ENCODE peak calls at places on chromosomes 6 and 20, in seven cellular contexts. R, K, Z, B, H, G and L are unnamed samples. For H3K27me3, the result is how much of the 10 kb centered on the place peaks cover.

GRCh38 chr6:24775520-24776058 is 852 bp downstream of the GMNN start:
- DNase-seq in R (no peak), K (no peak), Z (peak), B (no peak), H (no peak), G (peak), L (peak)

GRCh38 chr6:105251689-105252088 is 71.9 kb upstream of the POPDC3 start:
- DNase-seq in R (no peak), K (no peak), Z (no peak), B (no peak), H (no peak), G (no peak), L (peak)

GRCh38 chr6:53239526-53239925 is 90.9 kb upstream of the GCM1 start:
- DNase-seq in R (no peak), K (no peak), Z (no peak), B (no peak), H (no peak), G (no peak), L (no peak)

GRCh38 chr20:35004749-35005462 is 49.2 kb downstream of the MYH7B start:
- DNase-seq in R (no peak), K (no peak), Z (no peak), B (no peak), H (no peak), G (no peak), L (no peak)

GRCh38 chr6:158344534-158344933 is 32.3 kb downstream of the TULP4 start:
- DNase-seq in R (no peak), K (no peak), Z (no peak), B (no peak), H (no peak), G (no peak), L (no peak)

GRCh38 chr6:108541843-108542795 is 18.6 kb upstream of the FOXO3 start:
- DNase-seq in R (peak), K (peak), Z (peak), B (peak), H (peak), G (peak), L (peak)

GRCh38 chr20:34943808-34944568 is 11.6 kb downstream of the GSS start:
- DNase-seq in R (no peak), K (no peak), Z (peak), B (no peak), H (no peak), G (no peak), L (no peak)

GRCh38 chr6:30830438-30830837 is 53.9 kb upstream of the DDR1 start:
- DNase-seq in R (no peak), K (no peak), Z (no peak), B (no peak), H (no peak), G (no peak), L (no peak)

GRCh38 chr6:36329798-36330291 is 6.8 kb downstream of the BNIP5 start:
- DNase-seq in R (peak), K (peak), Z (no peak), B (no peak), H (peak), G (no peak), L (no peak)

GRCh38 chr6:140078552-140079126 is 704.2 kb upstream of the CITED2 start:
- DNase-seq in R (no peak), K (no peak), Z (peak), B (no peak), H (no peak), G (no peak), L (peak)

GRCh38 chr20:1489764-1490436 is 1.3 kb downstream of the SIRPB2 start:
- DNase-seq in R (no peak), K (no peak), Z (no peak), B (no peak), H (no peak), G (peak), L (no peak)

GRCh38 chr6:155240905-155241600 is 22.8 kb upstream of the CLDN20 start:
- DNase-seq in R (no peak), K (no peak), Z (no peak), B (no peak), H (no peak), G (no peak), L (no peak)

GRCh38 chr6:42694586-42694985 is 27.8 kb downstream of the PRPH2 start:
- DNase-seq in R (no peak), K (no peak), Z (peak), B (no peak), H (no peak), G (no peak), L (no peak)

GRCh38 chr6:132506869-132507813 is 5.8 kb downstream of the STX7 start:
- DNase-seq in R (no peak), K (no peak), Z (no peak), B (no peak), H (no peak), G (no peak), L (no peak)

GRCh38 chr6:130980310-130981032 is 82.6 kb downstream of the EPB41L2 start:
- DNase-seq in R (no peak), K (no peak), Z (no peak), B (no peak), H (no peak), G (no peak), L (no peak)

GRCh38 chr6:159969204-159969912 is 476 bp downstream of the IGF2R start:
- DNase-seq in R (peak), K (no peak), Z (peak), B (peak), H (peak), G (no peak), L (no peak)

GRCh38 chr20:10239954-10240353 is 21.3 kb downstream of the SNAP25 start:
- DNase-seq in R (no peak), K (no peak), Z (peak), B (no peak), H (no peak), G (no peak), L (peak)

GRCh38 chr6:118391086-118391485 is 157.0 kb upstream of the PLN start:
- DNase-seq in R (no peak), K (no peak), Z (peak), B (no peak), H (no peak), G (no peak), L (no peak)

GRCh38 chr6:121439456-121440250 is 4.2 kb downstream of the GJA1 start:
- DNase-seq in R (peak), K (no peak), Z (no peak), B (no peak), H (no peak), G (no peak), L (peak)

GRCh38 chr6:119158057-119158848 is 79.8 kb upstream of the FAM184A start:
- DNase-seq in R (no peak), K (no peak), Z (peak), B (no peak), H (no peak), G (no peak), L (peak)

GRCh38 chr6:79608334-79609224 is 22.6 kb upstream of the SH3BGRL2 start:
- DNase-seq in R (no peak), K (no peak), Z (no peak), B (no peak), H (no peak), G (no peak), L (no peak)

GRCh38 chr6:112037783-112038216 is 16.1 kb upstream of the CCN6 start:
- DNase-seq in R (peak), K (no peak), Z (peak), B (no peak), H (no peak), G (peak), L (peak)

GRCh38 chr6:92281571-92282076 is 1137.7 kb downstream of the EPHA7 start:
- DNase-seq in R (no peak), K (no peak), Z (no peak), B (no peak), H (no peak), G (no peak), L (no peak)

GRCh38 chr6:26284537-26285142 is 80.4 kb upstream of the BTN3A2 start:
- DNase-seq in R (peak), K (peak), Z (peak), B (no peak), H (peak), G (peak), L (peak)

GRCh38 chr6:148382856-148383255 is 40.2 kb downstream of the SASH1 start:
- DNase-seq in R (no peak), K (no peak), Z (peak), B (no peak), H (no peak), G (peak), L (no peak)

GRCh38 chr6:149887343-149887742 is 10.6 kb downstream of the RAET1E start:
- DNase-seq in R (no peak), K (no peak), Z (peak), B (no peak), H (no peak), G (peak), L (peak)

GRCh38 chr6:25006565-25007001 is 70.8 kb upstream of the RIPOR2 start:
- DNase-seq in R (no peak), K (no peak), Z (no peak), B (no peak), H (no peak), G (peak), L (peak)

GRCh38 chr20:33666293-33667244 is at the start of gene ACTL10:
- DNase-seq in R (peak), K (peak), Z (peak), B (peak), H (peak), G (peak), L (no peak)

GRCh38 chr6:64683682-64684081 is 1023.3 kb downstream of the EYS start:
- DNase-seq in R (peak), K (peak), Z (peak), B (peak), H (no peak), G (no peak), L (peak)

GRCh38 chr6:134984821-134985220 is 34.9 kb upstream of the ALDH8A1 start:
- DNase-seq in R (no peak), K (no peak), Z (peak), B (no peak), H (no peak), G (no peak), L (peak)

GRCh38 chr6:70103798-70104197 is 199.1 kb downstream of the COL9A1 start:
- DNase-seq in R (no peak), K (no peak), Z (no peak), B (no peak), H (no peak), G (no peak), L (no peak)
- H2BK5ac ChIP-seq in R (no peak), K (no peak), Z (no peak), B (no peak), H (no peak), G (no peak), L (no peak)

GRCh38 chr6:90297124-90297865 is 652 bp upstream of the BACH2 start:
- DNase-seq in R (no peak), K (peak), Z (no peak), B (peak), H (no peak), G (no peak), L (no peak)
- H3K27me3 ChIP-seq in R (under half), K (under half), Z (under half), B (under half), H (under half), G (under half), L (under half)

DNA sequence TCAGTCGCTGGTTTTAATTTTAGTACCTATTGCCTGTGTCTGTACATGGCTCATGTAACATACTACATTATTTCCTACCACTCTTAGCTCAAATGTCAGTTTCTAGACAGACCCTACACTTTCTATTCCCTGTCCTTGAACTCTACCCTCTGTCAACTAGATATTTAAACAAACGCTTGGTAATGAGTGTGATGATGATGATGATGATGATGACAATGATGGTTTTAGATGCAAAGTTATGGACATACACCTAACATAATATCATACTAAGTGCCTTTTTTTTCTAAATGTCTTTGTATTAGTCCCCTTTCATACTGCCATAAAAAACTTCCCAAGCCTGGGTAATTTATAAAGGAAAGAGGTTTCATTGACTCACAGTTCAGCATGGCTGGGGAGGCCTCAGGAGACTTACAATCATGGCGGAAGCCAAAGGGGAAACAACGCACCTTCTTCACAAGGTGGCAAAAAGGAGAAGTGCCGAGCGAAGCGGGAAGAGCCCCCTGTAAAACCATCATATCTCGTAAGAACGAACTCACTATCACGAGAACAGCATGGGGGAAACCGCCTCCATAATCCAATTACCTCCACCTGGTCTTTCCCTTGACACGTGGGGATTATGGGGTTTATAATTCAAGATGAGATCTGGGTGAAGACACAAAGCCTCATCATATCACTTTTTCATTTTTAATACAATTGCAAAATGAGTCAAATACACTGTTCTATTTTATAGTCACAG is 87.1 kb downstream of the IBTK start:
- DNase-seq in R (peak), K (no peak), Z (no peak), B (no peak), H (no peak), G (no peak), L (no peak)
- H3K23ac ChIP-seq in R (no peak), K (no peak), Z (no peak), B (no peak), H (no peak), G (no peak), L (no peak)

DNA sequence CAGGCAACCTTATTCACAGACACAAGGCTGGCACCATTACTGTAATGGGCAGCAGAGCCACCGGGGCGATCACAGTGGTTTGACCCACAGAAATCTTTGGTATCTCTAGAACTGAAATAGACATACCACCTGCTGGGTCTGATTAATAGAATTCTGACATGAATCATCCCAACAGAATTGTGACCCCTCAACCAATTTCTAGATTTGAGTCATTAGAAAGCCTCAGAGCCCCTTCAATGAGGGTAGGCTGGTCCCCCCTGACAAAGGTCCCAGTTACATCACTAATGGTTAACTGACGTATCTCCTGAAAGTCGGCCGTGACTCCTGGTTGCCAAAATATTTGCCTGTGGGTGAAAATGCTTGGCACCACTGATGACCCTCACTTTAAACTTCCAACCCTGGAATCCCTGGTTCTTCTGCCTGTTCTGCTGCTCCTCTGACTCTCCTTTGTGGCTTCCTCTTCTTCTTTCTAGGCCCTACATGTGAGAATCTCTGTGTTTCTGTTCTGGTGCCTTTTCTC is 124.9 kb upstream of the ARID1B start:
- DNase-seq in R (no peak), K (no peak), Z (no peak), B (no peak), H (no peak), G (no peak), L (no peak)
- H2BK5ac ChIP-seq in R (no peak), K (no peak), Z (no peak), B (no peak), H (no peak), G (no peak), L (no peak)

GRCh38 chr20:38620501-38620900 is 18.9 kb downstream of the ARHGAP40 start:
- DNase-seq in R (no peak), K (no peak), Z (no peak), B (no peak), H (no peak), G (no peak), L (no peak)
- H3K27me3 ChIP-seq in R (under half), K (under half), Z (under half), B (half or more), H (under half), G (under half), L (under half)

GRCh38 chr20:62287759-62288534 is 14.8 kb upstream of the ADRM1 start:
- DNase-seq in R (no peak), K (no peak), Z (no peak), B (no peak), H (no peak), G (no peak), L (no peak)
- H3K23ac ChIP-seq in R (no peak), K (no peak), Z (no peak), B (no peak), H (no peak), G (no peak), L (no peak)

DNA sequence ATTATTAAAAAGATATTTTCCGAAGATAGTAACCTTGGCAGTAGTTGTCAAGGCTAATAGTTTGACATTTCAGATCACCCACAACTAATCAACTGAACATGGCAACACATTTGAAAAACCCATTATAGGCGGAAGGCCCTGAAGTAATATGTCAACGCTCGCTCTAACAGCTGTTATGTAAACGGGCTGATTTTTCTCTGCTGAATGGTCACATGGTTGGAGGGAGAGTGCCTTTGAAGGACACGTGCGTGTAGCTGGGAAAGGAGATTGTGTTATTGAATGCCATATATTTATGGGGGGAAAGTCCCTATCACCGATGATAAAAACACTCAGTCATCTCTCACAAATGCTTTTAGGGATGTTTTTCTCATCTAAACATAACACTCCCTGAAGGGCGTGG is 160.0 kb upstream of the RALGAPA2 start:
- DNase-seq in R (no peak), K (no peak), Z (no peak), B (no peak), H (no peak), G (no peak), L (no peak)
- H2BK5ac ChIP-seq in R (no peak), K (no peak), Z (no peak), B (no peak), H (no peak), G (no peak), L (no peak)

DNA sequence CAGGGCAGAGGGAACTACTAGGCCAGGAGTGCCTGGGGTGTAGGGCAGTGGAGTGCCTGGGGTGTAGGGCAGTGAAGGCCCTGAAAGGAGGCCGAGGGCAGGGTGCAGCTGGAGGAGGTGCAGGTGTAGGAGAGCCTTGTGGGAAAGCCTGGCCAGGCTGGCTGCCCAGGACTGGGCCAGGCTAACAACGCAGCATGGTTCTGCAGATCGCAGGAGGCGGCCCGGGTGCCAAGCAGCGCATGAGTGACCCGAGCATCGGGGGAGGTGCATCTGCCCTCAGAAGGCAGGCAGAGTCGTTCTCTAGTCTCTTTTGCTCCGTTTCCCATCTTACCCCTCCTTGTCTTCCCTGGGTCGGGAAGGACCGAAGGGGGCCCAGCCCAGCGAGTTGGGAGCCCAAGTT is 151.5 kb upstream of the PHACTR3 start:
- DNase-seq in R (no peak), K (no peak), Z (no peak), B (no peak), H (no peak), G (no peak), L (no peak)
- H3K27me3 ChIP-seq in R (under half), K (under half), Z (under half), B (under half), H (under half), G (under half), L (under half)